ENCODE peak calls at places on chromosomes 13 and 19, in five cellular contexts. J is Right ventricle myocardium superior; S is activated T-helper 2 cell treated with anti-CD3 and anti-CD28 coated beads, Interferon-gamma antibody, Interleukin-2, Interleukin-4, amounts not matched to agents 10 μg/mL and 5 μg/mL and 100 μg/mL, durations not matched to agents 14 hours and 24 hours and 36 hours; L is esophagus squamous epithelium; G is activated naive CD4-positive, alpha-beta T cell. B is an unnamed sample.
A peak's percentile ranks its signal among the peaks of the same experiment; 100 is the strongest.

GRCh38 chr19:49469828-49470614 is 4.0 kb upstream of the FLT3LG start:
- DNase-seq in J (no peak), S (peak; percentile 81), L (no peak), G (no peak), B (no peak)

GRCh38 chr13:29799041-29799440 is 51.4 kb downstream of the UBL3 start:
- DNase-seq in J (no peak), S (no peak), L (no peak), G (no peak), B (no peak)

GRCh38 chr13:58429917-58430316 is 798.4 kb downstream of the PCDH17 start:
- DNase-seq in J (no peak), S (no peak), L (no peak), G (no peak), B (no peak)

GRCh38 chr19:42422576-42423461 is 4.4 kb downstream of the LIPE start:
- DNase-seq in J (no peak), S (no peak), L (no peak), G (no peak), B (peak; percentile 49)

GRCh38 chr13:26759156-26759906 is 1.3 kb downstream of the GPR12 start:
- DNase-seq in J (no peak), S (no peak), L (no peak), G (no peak), B (no peak)

GRCh38 chr19:35098413-35099049 is 17.1 kb upstream of the FXYD3 start:
- DNase-seq in J (peak; percentile 78), S (no peak), L (no peak), G (no peak), B (no peak)

GRCh38 chr19:1508507-1508856 is 4.3 kb downstream of the ADAMTSL5 start:
- DNase-seq in J (no peak), S (no peak), L (no peak), G (no peak), B (no peak)

GRCh38 chr13:49908637-49909036 is 27.5 kb downstream of the SPRYD7 start:
- DNase-seq in J (no peak), S (no peak), L (no peak), G (no peak), B (no peak)

GRCh38 chr13:40127476-40127875 is 472.0 kb downstream of the COG6 start:
- DNase-seq in J (no peak), S (no peak), L (no peak), G (no peak), B (no peak)

GRCh38 chr19:17865364-17866311 is 5.9 kb downstream of the RPL18A start:
- DNase-seq in J (no peak), S (no peak), L (no peak), G (peak; percentile 21), B (no peak)

GRCh38 chr13:99033814-99034213 is 56.0 kb upstream of the DOCK9 start:
- DNase-seq in J (no peak), S (no peak), L (no peak), G (no peak), B (no peak)

GRCh38 chr19:5081441-5082161 is 112.7 kb downstream of the KDM4B start:
- DNase-seq in J (no peak), S (no peak), L (no peak), G (no peak), B (no peak)

GRCh38 chr19:13974073-13974472 is 21.8 kb downstream of the DCAF15 start:
- DNase-seq in J (no peak), S (no peak), L (no peak), G (no peak), B (no peak)

GRCh38 chr19:5355076-5355475 is 14.5 kb upstream of the PTPRS start:
- DNase-seq in J (no peak), S (no peak), L (no peak), G (no peak), B (no peak)

GRCh38 chr13:44578064-44578394 is 1.9 kb upstream of the TSC22D1 start:
- DNase-seq in J (no peak), S (no peak), L (no peak), G (no peak), B (no peak)

GRCh38 chr13:111230385-111230930 is 90.0 kb upstream of the TEX29 start:
- DNase-seq in J (no peak), S (no peak), L (no peak), G (no peak), B (no peak)

GRCh38 chr19:33054623-33055022 is 10.1 kb downstream of the RHPN2 start:
- DNase-seq in J (no peak), S (no peak), L (no peak), G (no peak), B (no peak)

GRCh38 chr19:18157465-18158063 is 4.6 kb downstream of the PIK3R2 start:
- DNase-seq in J (no peak), S (no peak), L (no peak), G (no peak), B (no peak)

GRCh38 chr13:98697833-98698232 is 54.6 kb downstream of the SLC15A1 start:
- DNase-seq in J (no peak), S (no peak), L (no peak), G (no peak), B (no peak)

GRCh38 chr13:87677334-87678234 is 6.4 kb downstream of the SLITRK5 start:
- DNase-seq in J (no peak), S (no peak), L (no peak), G (no peak), B (no peak)

GRCh38 chr13:61187471-61187870 is 228.2 kb downstream of the PCDH20 start:
- DNase-seq in J (no peak), S (no peak), L (no peak), G (no peak), B (no peak)

GRCh38 chr13:42073683-42074082 is 25.2 kb downstream of the DGKH start:
- DNase-seq in J (no peak), S (no peak), L (no peak), G (no peak), B (no peak)